ENCODE peak calls at places on chromosomes 6 and 20, in four cellular contexts. One of them, this sample, is unnamed.

GRCh38 chr20:11799131-11799800 is 118.4 kb upstream of the BTBD3 start:
- DNase-seq in tibial nerve: no peak
- DNase-seq in HL-60: no peak
- DNase-seq in HCT116: no peak
- DNase-seq in this sample: no peak

GRCh38 chr6:158752613-158753012 is 66.6 kb downstream of the EZR start:
- DNase-seq in HCT116: no peak
- DNase-seq in tibial nerve: no peak
- DNase-seq in HL-60: no peak
- DNase-seq in this sample: peak

GRCh38 chr20:56431451-56431850 is 19.4 kb downstream of the CASS4 start:
- DNase-seq in tibial nerve: no peak
- DNase-seq in HCT116: no peak
- DNase-seq in HL-60: no peak
- DNase-seq in this sample: no peak

GRCh38 chr6:120854583-120854982 is 479.7 kb downstream of the TBC1D32 start:
- DNase-seq in tibial nerve: no peak
- DNase-seq in HCT116: no peak
- DNase-seq in HL-60: no peak
- DNase-seq in this sample: no peak

GRCh38 chr20:21981607-21982344 is 276.3 kb downstream of the PAX1 start:
- DNase-seq in tibial nerve: no peak
- DNase-seq in HL-60: no peak
- DNase-seq in HCT116: no peak
- DNase-seq in this sample: peak

GRCh38 chr6:128463942-128464341 is 56.5 kb downstream of the PTPRK start:
- DNase-seq in tibial nerve: no peak
- DNase-seq in HL-60: no peak
- DNase-seq in HCT116: no peak
- DNase-seq in this sample: peak

GRCh38 chr6:22877946-22878705 is 308.8 kb downstream of the HDGFL1 start:
- DNase-seq in HCT116: no peak
- DNase-seq in tibial nerve: no peak
- DNase-seq in HL-60: no peak
- DNase-seq in this sample: peak

GRCh38 chr6:38058022-38058421 is 238.5 kb downstream of the ZFAND3 start:
- DNase-seq in HL-60: no peak
- DNase-seq in tibial nerve: no peak
- DNase-seq in HCT116: peak
- DNase-seq in this sample: no peak

GRCh38 chr20:36988494-36988966 is 37.0 kb upstream of the SAMHD1 start:
- DNase-seq in HL-60: no peak
- DNase-seq in tibial nerve: no peak
- DNase-seq in HCT116: no peak
- DNase-seq in this sample: peak

GRCh38 chr20:47272893-47273590 is 83.5 kb downstream of the ZMYND8 start:
- DNase-seq in HL-60: peak
- DNase-seq in HCT116: peak
- DNase-seq in tibial nerve: no peak
- DNase-seq in this sample: peak

GRCh38 chr6:32240686-32241085 is 16.8 kb upstream of the NOTCH4 start:
- DNase-seq in tibial nerve: no peak
- DNase-seq in HL-60: no peak
- DNase-seq in HCT116: no peak
- DNase-seq in this sample: no peak

GRCh38 chr6:147287869-147288271 is 83.7 kb downstream of the STXBP5 start:
- DNase-seq in tibial nerve: no peak
- DNase-seq in HCT116: peak
- DNase-seq in HL-60: no peak
- DNase-seq in this sample: peak

GRCh38 chr6:53837875-53838806 is 43.3 kb downstream of the LRRC1 start:
- DNase-seq in HCT116: no peak
- DNase-seq in tibial nerve: no peak
- DNase-seq in HL-60: no peak
- DNase-seq in this sample: peak

GRCh38 chr6:149265945-149266344 is 51.6 kb upstream of the TAB2 start:
- DNase-seq in tibial nerve: no peak
- DNase-seq in HCT116: no peak
- DNase-seq in HL-60: no peak
- DNase-seq in this sample: no peak

GRCh38 chr6:137867685-137868509 is 838 bp downstream of the TNFAIP3 start:
- DNase-seq in tibial nerve: peak
- DNase-seq in HL-60: peak
- DNase-seq in HCT116: no peak
- DNase-seq in this sample: no peak

GRCh38 chr6:18016133-18016532 is 28.7 kb upstream of the KIF13A start:
- DNase-seq in tibial nerve: no peak
- DNase-seq in HCT116: no peak
- DNase-seq in HL-60: no peak
- DNase-seq in this sample: peak

GRCh38 chr20:8255945-8256632 is 124.0 kb downstream of the PLCB1 start:
- DNase-seq in tibial nerve: no peak
- DNase-seq in HCT116: no peak
- DNase-seq in HL-60: no peak
- DNase-seq in this sample: peak

GRCh38 chr20:49310695-49311094 is 32.8 kb upstream of the ZNFX1 start:
- DNase-seq in HL-60: no peak
- DNase-seq in tibial nerve: no peak
- DNase-seq in HCT116: no peak
- DNase-seq in this sample: peak

GRCh38 chr20:58228484-58229197 is at the start of gene ANKRD60:
- DNase-seq in HL-60: no peak
- DNase-seq in tibial nerve: no peak
- DNase-seq in HCT116: no peak
- DNase-seq in this sample: no peak

GRCh38 chr6:157989541-157990289 is 8.1 kb downstream of the SYNJ2 start:
- DNase-seq in HL-60: no peak
- DNase-seq in HCT116: no peak
- DNase-seq in tibial nerve: no peak
- DNase-seq in this sample: peak

GRCh38 chr20:48577557-48577956 is 250.2 kb downstream of the PREX1 start:
- DNase-seq in HCT116: no peak
- DNase-seq in HL-60: no peak
- DNase-seq in tibial nerve: no peak
- DNase-seq in this sample: no peak

GRCh38 chr6:93017213-93017612 is 402.1 kb downstream of the EPHA7 start:
- DNase-seq in HL-60: no peak
- DNase-seq in HCT116: no peak
- DNase-seq in tibial nerve: no peak
- DNase-seq in this sample: no peak

GRCh38 chr6:140441256-140441655 is 1066.8 kb upstream of the CITED2 start:
- DNase-seq in HL-60: peak
- DNase-seq in tibial nerve: peak
- DNase-seq in HCT116: no peak
- DNase-seq in this sample: peak

GRCh38 chr6:169977434-169978265 is 226.2 kb downstream of the ERMARD start:
- DNase-seq in HCT116: no peak
- DNase-seq in tibial nerve: no peak
- DNase-seq in HL-60: peak
- DNase-seq in this sample: no peak

GRCh38 chr20:44068780-44069191 is 118.2 kb downstream of the JPH2 start:
- DNase-seq in HCT116: no peak
- DNase-seq in tibial nerve: no peak
- DNase-seq in HL-60: peak
- DNase-seq in this sample: no peak

GRCh38 chr6:135183532-135184440 is 2.7 kb downstream of the MYB start:
- DNase-seq in tibial nerve: no peak
- DNase-seq in HCT116: peak
- DNase-seq in HL-60: peak
- DNase-seq in this sample: peak
- TF ChIP-seq CTCF in tibial nerve: no peak
- TF ChIP-seq CTCF in HCT116: peak
- TF ChIP-seq CTCF in HL-60: peak
- TF ChIP-seq CTCF in this sample: peak

GRCh38 chr6:109695468-109695867 is 4.4 kb downstream of the FIG4 start:
- DNase-seq in HCT116: no peak
- DNase-seq in HL-60: no peak
- DNase-seq in tibial nerve: no peak
- DNase-seq in this sample: no peak
- TF ChIP-seq CTCF in HCT116: peak
- TF ChIP-seq CTCF in HL-60: no peak
- TF ChIP-seq CTCF in tibial nerve: no peak
- TF ChIP-seq CTCF in this sample: no peak

GRCh38 chr6:130148181-130148580 is 74.6 kb downstream of the SAMD3 start:
- DNase-seq in HL-60: no peak
- DNase-seq in tibial nerve: no peak
- DNase-seq in HCT116: no peak
- DNase-seq in this sample: no peak
- TF ChIP-seq CTCF in HL-60: no peak
- TF ChIP-seq CTCF in tibial nerve: no peak
- TF ChIP-seq CTCF in HCT116: peak
- TF ChIP-seq CTCF in this sample: no peak

GRCh38 chr6:151240036-151240685 is 394 bp downstream of the AKAP12 start:
- DNase-seq in tibial nerve: peak
- DNase-seq in HL-60: no peak
- DNase-seq in HCT116: peak
- DNase-seq in this sample: peak
- TF ChIP-seq CTCF in tibial nerve: peak
- TF ChIP-seq CTCF in HL-60: no peak
- TF ChIP-seq CTCF in HCT116: no peak
- TF ChIP-seq CTCF in this sample: no peak

DNA sequence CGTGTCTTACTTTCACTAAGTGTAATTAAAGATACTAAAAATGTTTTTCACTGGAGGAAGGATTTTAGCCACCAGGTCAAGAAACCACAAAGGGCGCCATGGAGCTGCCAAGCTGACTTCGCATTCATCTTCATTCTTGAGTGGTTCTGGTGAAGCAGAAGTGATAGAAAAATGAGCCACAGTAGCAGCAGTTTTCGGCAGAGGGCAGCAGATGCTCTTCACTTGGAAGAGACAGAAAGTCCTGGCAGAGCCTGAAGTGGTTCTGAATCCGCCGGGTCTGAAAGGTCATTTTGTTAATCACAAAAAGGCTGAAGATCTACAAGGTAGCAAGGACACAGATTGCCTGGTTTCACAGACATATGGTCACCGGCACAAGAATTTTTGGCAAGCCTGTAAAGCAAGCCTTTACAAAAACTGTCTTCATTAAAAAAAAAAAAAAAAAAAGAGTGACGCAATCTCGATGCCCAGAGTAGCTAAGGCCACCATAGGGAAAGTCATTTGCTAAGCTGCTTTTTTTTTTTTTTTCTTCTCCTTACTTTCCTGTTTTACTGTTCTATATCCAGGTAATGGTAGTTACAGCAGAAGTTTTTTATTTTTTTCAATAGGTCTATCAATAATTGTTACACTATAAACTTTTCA is 345.1 kb upstream of the AGPAT4 start:
- DNase-seq in HL-60: no peak
- DNase-seq in tibial nerve: no peak
- DNase-seq in HCT116: peak
- DNase-seq in this sample: peak
- TF ChIP-seq CTCF in HL-60: no peak
- TF ChIP-seq CTCF in tibial nerve: no peak
- TF ChIP-seq CTCF in HCT116: peak
- TF ChIP-seq CTCF in this sample: peak

GRCh38 chr6:71888720-71889340 is 2.5 kb downstream of the RIMS1 start:
- DNase-seq in HL-60: no peak
- DNase-seq in tibial nerve: no peak
- DNase-seq in HCT116: no peak
- DNase-seq in this sample: no peak
- TF ChIP-seq CTCF in HL-60: no peak
- TF ChIP-seq CTCF in tibial nerve: no peak
- TF ChIP-seq CTCF in HCT116: no peak
- TF ChIP-seq CTCF in this sample: no peak